ENCODE peak calls at places on chromosomes 13 and 19, in nine cellular contexts. T is NCI-H460; C is stimulated activated CD8-positive, alpha-beta memory T cell treated with anti-CD3 and anti-CD28 coated beads, Interleukin-12 subunit alpha, Interleukin-12 subunit beta, amount 100 ng/mL, for 1 hour; U is WTC11; X is lung microvascular endothelial cell; B is stimulated activated CD4-positive, alpha-beta T cell treated with anti-CD3 and anti-CD28 coated beads, Interleukin-15, amount 100 ng/mL, for 1 hour; A is activated T-helper 1 cell treated with Interleukin-2 at 50 U/mL for 16 hours; M is activated T-cell treated with anti-CD3 and anti-CD28 coated beads for 1 hour; W is activated CD8-positive, alpha-beta T cell treated with anti-CD3 and anti-CD28 coated beads for 36 hours. P is an unnamed sample.

GRCh38 chr13:20505405-20506366 is 20.0 kb downstream of the CRYL1 start:
- DNase-seq in B (no peak), W (no peak), X (peak), T (no peak), A (no peak), C (no peak), U (no peak), M (no peak), P (no peak)

GRCh38 chr13:20664304-20664703 is 39.2 kb upstream of the IL17D start:
- DNase-seq in M (no peak), W (no peak), U (no peak), C (no peak), X (no peak), T (no peak), A (no peak), B (no peak), P (no peak)

GRCh38 chr13:91203430-91203829 is 144.1 kb upstream of the MIR17HG start:
- DNase-seq in C (no peak), A (no peak), T (no peak), X (no peak), B (no peak), U (no peak), M (no peak), W (no peak), P (no peak)

GRCh38 chr13:76600086-76600485 is 286.1 kb downstream of the KCTD12 start:
- DNase-seq in W (no peak), M (no peak), X (peak), U (no peak), B (no peak), A (no peak), C (no peak), T (no peak), P (no peak)

GRCh38 chr13:41973247-41973741 is 12.4 kb upstream of the VWA8 start:
- DNase-seq in U (peak), M (no peak), W (no peak), X (no peak), T (no peak), A (no peak), B (no peak), C (no peak), P (no peak)

GRCh38 chr19:49555600-49556411 is 24.6 kb downstream of the NOSIP start:
- DNase-seq in B (peak), A (peak), C (peak), W (peak), T (peak), U (peak), M (peak), X (peak), P (peak)

GRCh38 chr13:109698779-109699178 is 87.6 kb downstream of the IRS2 start:
- DNase-seq in T (no peak), W (no peak), B (no peak), U (no peak), X (peak), A (no peak), M (no peak), C (no peak), P (no peak)

GRCh38 chr13:20161275-20161950 is 561 bp upstream of the GJA3 start:
- DNase-seq in W (peak), A (peak), M (peak), U (no peak), T (no peak), C (peak), X (no peak), B (no peak), P (peak)

GRCh38 chr19:1098177-1099051 is 3.2 kb upstream of the POLR2E start:
- DNase-seq in X (no peak), W (no peak), C (no peak), T (no peak), M (no peak), A (no peak), B (no peak), U (no peak), P (no peak)

GRCh38 chr19:34475026-34475974 is 6.3 kb upstream of the WTIP start:
- DNase-seq in T (no peak), B (no peak), U (no peak), C (no peak), A (no peak), W (peak), M (no peak), X (peak), P (no peak)

GRCh38 chr19:38850976-38851621 is 1.3 kb upstream of the HNRNPL start:
- DNase-seq in W (peak), C (no peak), B (no peak), X (no peak), U (peak), M (no peak), A (peak), T (no peak), P (peak)